ENCODE peak calls at places on chromosome 5, in nine cellular contexts. One of them, this sample, is unnamed.

GRCh38 chr5:131264453-131265200 is 774 bp downstream of the CDC42SE2 start:
- DNase-seq in SK-N-SH: peak
- DNase-seq in SW480: peak
- DNase-seq in effector memory CD4-positive, alpha-beta T cell: no peak
- DNase-seq in GM03348: peak
- DNase-seq in RCC 7860: no peak
- DNase-seq in MM.1S: peak
- DNase-seq in RWPE2: no peak
- DNase-seq in naive thymus-derived CD4-positive, alpha-beta T cell: no peak
- DNase-seq in this sample: no peak

GRCh38 chr5:101782352-101783087 is 513.6 kb downstream of the SLCO4C1 start:
- DNase-seq in SK-N-SH: no peak
- DNase-seq in SW480: no peak
- DNase-seq in effector memory CD4-positive, alpha-beta T cell: no peak
- DNase-seq in GM03348: no peak
- DNase-seq in RCC 7860: no peak
- DNase-seq in MM.1S: no peak
- DNase-seq in RWPE2: no peak
- DNase-seq in naive thymus-derived CD4-positive, alpha-beta T cell: no peak
- DNase-seq in this sample: no peak

GRCh38 chr5:67209141-67209771 is 12.7 kb upstream of the CD180 start:
- DNase-seq in SK-N-SH: peak
- DNase-seq in SW480: peak
- DNase-seq in effector memory CD4-positive, alpha-beta T cell: peak
- DNase-seq in GM03348: peak
- DNase-seq in RCC 7860: peak
- DNase-seq in MM.1S: peak
- DNase-seq in RWPE2: no peak
- DNase-seq in naive thymus-derived CD4-positive, alpha-beta T cell: peak
- DNase-seq in this sample: peak

GRCh38 chr5:101590384-101590783 is 687.3 kb upstream of the ST8SIA4 start:
- DNase-seq in SK-N-SH: peak
- DNase-seq in SW480: no peak
- DNase-seq in effector memory CD4-positive, alpha-beta T cell: no peak
- DNase-seq in GM03348: peak
- DNase-seq in RCC 7860: no peak
- DNase-seq in MM.1S: peak
- DNase-seq in RWPE2: no peak
- DNase-seq in naive thymus-derived CD4-positive, alpha-beta T cell: no peak
- DNase-seq in this sample: no peak

GRCh38 chr5:65961644-65962043 is 35.3 kb downstream of the ERBIN start:
- DNase-seq in SK-N-SH: no peak
- DNase-seq in SW480: no peak
- DNase-seq in effector memory CD4-positive, alpha-beta T cell: no peak
- DNase-seq in GM03348: peak
- DNase-seq in RCC 7860: peak
- DNase-seq in MM.1S: no peak
- DNase-seq in RWPE2: no peak
- DNase-seq in naive thymus-derived CD4-positive, alpha-beta T cell: no peak
- DNase-seq in this sample: peak

GRCh38 chr5:104082754-104083153 is 520.2 kb upstream of the NUDT12 start:
- DNase-seq in SK-N-SH: no peak
- DNase-seq in SW480: no peak
- DNase-seq in effector memory CD4-positive, alpha-beta T cell: no peak
- DNase-seq in GM03348: no peak
- DNase-seq in RCC 7860: no peak
- DNase-seq in MM.1S: no peak
- DNase-seq in RWPE2: no peak
- DNase-seq in naive thymus-derived CD4-positive, alpha-beta T cell: no peak
- DNase-seq in this sample: no peak

GRCh38 chr5:82164109-82164956 is 113.8 kb downstream of the RPS23 start:
- DNase-seq in SK-N-SH: no peak
- DNase-seq in SW480: no peak
- DNase-seq in effector memory CD4-positive, alpha-beta T cell: no peak
- DNase-seq in GM03348: no peak
- DNase-seq in RCC 7860: peak
- DNase-seq in MM.1S: no peak
- DNase-seq in RWPE2: no peak
- DNase-seq in naive thymus-derived CD4-positive, alpha-beta T cell: no peak
- DNase-seq in this sample: peak

GRCh38 chr5:54514269-54514668 is 3.3 kb upstream of the SNX18 start:
- DNase-seq in SK-N-SH: no peak
- DNase-seq in SW480: no peak
- DNase-seq in effector memory CD4-positive, alpha-beta T cell: no peak
- DNase-seq in GM03348: no peak
- DNase-seq in RCC 7860: no peak
- DNase-seq in MM.1S: peak
- DNase-seq in RWPE2: no peak
- DNase-seq in naive thymus-derived CD4-positive, alpha-beta T cell: no peak
- DNase-seq in this sample: peak

GRCh38 chr5:82396871-82397514 is 118.8 kb upstream of the RPS23 start:
- DNase-seq in SK-N-SH: peak
- DNase-seq in SW480: no peak
- DNase-seq in effector memory CD4-positive, alpha-beta T cell: no peak
- DNase-seq in GM03348: peak
- DNase-seq in RCC 7860: peak
- DNase-seq in MM.1S: no peak
- DNase-seq in RWPE2: peak
- DNase-seq in naive thymus-derived CD4-positive, alpha-beta T cell: no peak
- DNase-seq in this sample: peak

GRCh38 chr5:3356016-3356415 is 239.6 kb upstream of the IRX1 start:
- DNase-seq in SK-N-SH: no peak
- DNase-seq in SW480: no peak
- DNase-seq in effector memory CD4-positive, alpha-beta T cell: no peak
- DNase-seq in GM03348: no peak
- DNase-seq in RCC 7860: no peak
- DNase-seq in MM.1S: no peak
- DNase-seq in RWPE2: peak
- DNase-seq in naive thymus-derived CD4-positive, alpha-beta T cell: no peak
- DNase-seq in this sample: no peak

GRCh38 chr5:113425909-113426308 is 8.9 kb downstream of the TSSK1B start:
- DNase-seq in SK-N-SH: no peak
- DNase-seq in SW480: no peak
- DNase-seq in effector memory CD4-positive, alpha-beta T cell: no peak
- DNase-seq in GM03348: no peak
- DNase-seq in RCC 7860: no peak
- DNase-seq in MM.1S: no peak
- DNase-seq in RWPE2: no peak
- DNase-seq in naive thymus-derived CD4-positive, alpha-beta T cell: no peak
- DNase-seq in this sample: no peak

GRCh38 chr5:1342268-1342667 is 2.6 kb downstream of the CLPTM1L start:
- DNase-seq in SK-N-SH: no peak
- DNase-seq in SW480: no peak
- DNase-seq in effector memory CD4-positive, alpha-beta T cell: no peak
- DNase-seq in GM03348: no peak
- DNase-seq in RCC 7860: no peak
- DNase-seq in MM.1S: no peak
- DNase-seq in RWPE2: no peak
- DNase-seq in naive thymus-derived CD4-positive, alpha-beta T cell: no peak
- DNase-seq in this sample: no peak

GRCh38 chr5:137282216-137282615 is 216.9 kb downstream of the SPOCK1 start:
- DNase-seq in SK-N-SH: no peak
- DNase-seq in SW480: no peak
- DNase-seq in effector memory CD4-positive, alpha-beta T cell: no peak
- DNase-seq in GM03348: peak
- DNase-seq in RCC 7860: no peak
- DNase-seq in MM.1S: no peak
- DNase-seq in RWPE2: no peak
- DNase-seq in naive thymus-derived CD4-positive, alpha-beta T cell: no peak
- DNase-seq in this sample: peak

GRCh38 chr5:14440598-14441401 is 140.8 kb upstream of the OTULINL start:
- DNase-seq in SK-N-SH: peak
- DNase-seq in SW480: no peak
- DNase-seq in effector memory CD4-positive, alpha-beta T cell: no peak
- DNase-seq in GM03348: peak
- DNase-seq in RCC 7860: no peak
- DNase-seq in MM.1S: no peak
- DNase-seq in RWPE2: no peak
- DNase-seq in naive thymus-derived CD4-positive, alpha-beta T cell: no peak
- DNase-seq in this sample: peak

GRCh38 chr5:35230043-35230611 is at the start of gene PRLR:
- DNase-seq in SK-N-SH: peak
- DNase-seq in SW480: peak
- DNase-seq in effector memory CD4-positive, alpha-beta T cell: no peak
- DNase-seq in GM03348: peak
- DNase-seq in RCC 7860: no peak
- DNase-seq in MM.1S: no peak
- DNase-seq in RWPE2: no peak
- DNase-seq in naive thymus-derived CD4-positive, alpha-beta T cell: no peak
- DNase-seq in this sample: peak

This sample was measured in HFFc6.